ENCODE peak calls at places on chromosomes 5 and 9, in ten cellular contexts. P, F, M, C, V, Q, K, R, H and Z are unnamed samples.

GRCh38 chr5:176847155-176847554 is 36.8 kb downstream of the UNC5A start:
- DNase-seq in P (no peak), M (no peak), Q (no peak), K (no peak), V (no peak), H (no peak), F (no peak), C (no peak), R (no peak), Z (no peak)

GRCh38 chr5:148950892-148951291 is 112.0 kb downstream of the SH3TC2 start:
- DNase-seq in K (no peak), P (no peak), C (no peak), Q (no peak), H (no peak), V (no peak), R (no peak), M (no peak), F (no peak), Z (no peak)

GRCh38 chr5:16551628-16552027 is 65.2 kb downstream of the RETREG1 start:
- DNase-seq in Q (no peak), F (no peak), V (no peak), P (no peak), H (no peak), R (no peak), K (no peak), C (no peak), M (no peak), Z (no peak)

GRCh38 chr5:995318-995717 is 13.3 kb upstream of the NKD2 start:
- DNase-seq in P (peak), K (no peak), F (no peak), V (no peak), R (no peak), H (no peak), C (peak), Q (no peak), M (no peak), Z (no peak)

GRCh38 chr5:172688735-172689572 is 47.9 kb downstream of the NEURL1B start:
- DNase-seq in H (no peak), Q (no peak), P (peak), K (no peak), M (no peak), F (peak), V (no peak), R (no peak), C (no peak), Z (no peak)

GRCh38 chr9:129404621-129405020 is 216.3 kb downstream of the C9orf50 start:
- DNase-seq in H (no peak), F (no peak), C (no peak), K (no peak), V (no peak), M (no peak), Q (no peak), P (peak), R (no peak), Z (no peak)

GRCh38 chr5:177440990-177441780 is 5.4 kb upstream of the PRR7 start:
- DNase-seq in K (no peak), M (no peak), V (no peak), Q (no peak), H (no peak), F (no peak), C (no peak), P (no peak), R (no peak), Z (no peak)

GRCh38 chr5:8458038-8458383 is 589.1 kb downstream of the MTRR start:
- DNase-seq in C (no peak), F (peak), K (no peak), V (no peak), Q (no peak), H (no peak), M (no peak), R (no peak), P (no peak), Z (peak)

GRCh38 chr9:129494113-129494789 is 126.7 kb downstream of the C9orf50 start:
- DNase-seq in C (no peak), P (no peak), M (no peak), Q (no peak), F (no peak), H (no peak), V (no peak), K (no peak), R (no peak), Z (no peak)

GRCh38 chr9:72843525-72844439 is 109.1 kb downstream of the ALDH1A1 start:
- DNase-seq in Q (no peak), H (no peak), K (no peak), V (no peak), F (peak), M (no peak), P (no peak), R (no peak), C (no peak), Z (no peak)

GRCh38 chr5:126188804-126189203 is 234.4 kb upstream of the GRAMD2B start:
- DNase-seq in F (peak), Q (no peak), M (no peak), V (no peak), K (no peak), R (no peak), P (no peak), C (no peak), H (no peak), Z (no peak)

GRCh38 chr5:23042231-23042630 is 189.1 kb upstream of the CDH12 start:
- DNase-seq in P (no peak), F (no peak), H (no peak), C (no peak), V (no peak), K (no peak), M (no peak), Q (no peak), R (no peak), Z (no peak)